ENCODE peak calls at places on chromosome X, in eight cellular contexts. H is mammary epithelial cell; O is activated CD8-positive, alpha-beta memory T cell treated with anti-CD3 and anti-CD28 coated beads for 4 hours; C is ELR; P is NCI-H2171 treated with DMSO at 0.1 percent for 48 hours; K is esophagus muscularis mucosa; D is T47D; W is type B pancreatic cell. R is an unnamed sample.

GRCh38 chrX:119655125-119655524 is 37.8 kb downstream of the SEPTIN6 start:
- DNase-seq in H (peak), O (peak), C (peak), P (no peak), K (no peak), D (no peak), W (no peak), R (no peak)

GRCh38 chrX:1323315-1323714 is 13.3 kb upstream of the IL3RA start:
- DNase-seq in H (no peak), O (no peak), C (peak), P (peak), K (no peak), D (peak), W (no peak), R (no peak)

GRCh38 chrX:1600406-1601050 is 9.1 kb downstream of the AKAP17A start:
- DNase-seq in H (no peak), O (no peak), C (no peak), P (no peak), K (no peak), D (no peak), W (peak), R (no peak)

GRCh38 chrX:13742397-13743176 is 8.0 kb downstream of the OFD1 start:
- DNase-seq in H (no peak), O (no peak), C (no peak), P (no peak), K (no peak), D (no peak), W (no peak), R (no peak)

GRCh38 chrX:135572436-135572835 is 52.0 kb downstream of the INTS6L start:
- DNase-seq in H (no peak), O (no peak), C (peak), P (peak), K (no peak), D (no peak), W (no peak), R (no peak)

GRCh38 chrX:147646949-147647717 is 264.6 kb upstream of the FMR1 start:
- DNase-seq in H (no peak), O (no peak), C (no peak), P (no peak), K (no peak), D (no peak), W (no peak), R (no peak)

GRCh38 chrX:107678957-107679740 is 50.8 kb downstream of the PRPS1 start:
- DNase-seq in H (peak), O (no peak), C (peak), P (no peak), K (peak), D (no peak), W (no peak), R (no peak)

GRCh38 chrX:5474282-5474681 is 754.4 kb downstream of the NLGN4X start:
- DNase-seq in H (peak), O (no peak), C (peak), P (no peak), K (no peak), D (no peak), W (no peak), R (no peak)

GRCh38 chrX:111784667-111785066 is 91.3 kb upstream of the TRPC5OS start:
- DNase-seq in H (no peak), O (no peak), C (no peak), P (no peak), K (no peak), D (no peak), W (no peak), R (no peak)